ENCODE peak calls at places on chromosomes 12 and 14, in six cellular contexts. B is hepatocyte, S is choroid plexus epithelial cell, T is kidney epithelial cell, O is right lobe of liver, W is A673. Z is an unnamed sample.

GRCh38 chr12:92381856-92382255 is 236.2 kb upstream of the BTG1 start:
- DNase-seq in S (no peak), W (no peak), B (no peak), T (no peak), O (no peak), Z (no peak)

GRCh38 chr12:129571901-129572494 is 331.8 kb downstream of the TMEM132D start:
- DNase-seq in T (no peak), W (no peak), S (no peak), B (no peak), O (no peak), Z (no peak)

GRCh38 chr12:52054231-52054837 is 3.1 kb downstream of the NR4A1 start:
- DNase-seq in B (peak), O (peak), S (no peak), T (no peak), W (no peak), Z (peak)

GRCh38 chr14:104328607-104329006 is 190.2 kb downstream of the KIF26A start:
- DNase-seq in B (no peak), S (no peak), O (no peak), W (no peak), T (no peak), Z (no peak)

GRCh38 chr14:93137864-93138263 is 22.1 kb upstream of the ITPK1 start:
- DNase-seq in W (no peak), O (peak), B (peak), S (peak), T (no peak), Z (peak)

GRCh38 chr14:86129426-86129825 is 599.5 kb downstream of the FLRT2 start:
- DNase-seq in T (no peak), B (no peak), O (no peak), S (no peak), W (no peak), Z (no peak)

GRCh38 chr12:52227767-52228166 is 5.3 kb upstream of the KRT7 start:
- DNase-seq in B (no peak), T (no peak), W (no peak), O (no peak), S (no peak), Z (no peak)

GRCh38 chr12:96392397-96392796 is 7.8 kb downstream of the CDK17 start:
- DNase-seq in W (peak), O (no peak), B (no peak), S (no peak), T (no peak), Z (no peak)

GRCh38 chr14:79663453-79663852 is 547.9 kb downstream of the DIO2 start:
- DNase-seq in O (no peak), B (no peak), S (no peak), W (no peak), T (no peak), Z (no peak)

GRCh38 chr14:68886109-68886434 is 93.0 kb downstream of the ACTN1 start:
- DNase-seq in W (peak), T (no peak), B (no peak), O (no peak), S (peak), Z (no peak)

GRCh38 chr12:3809357-3810015 is 56.6 kb upstream of the CRACR2A start:
- DNase-seq in W (no peak), O (no peak), T (no peak), S (no peak), B (no peak), Z (no peak)

GRCh38 chr14:101731187-101732080 is 30.1 kb upstream of the PPP2R5C start:
- DNase-seq in B (peak), W (peak), T (peak), O (no peak), S (peak), Z (peak)

GRCh38 chr14:77556946-77557345 is 58.3 kb upstream of the ISM2 start:
- DNase-seq in W (no peak), B (no peak), O (no peak), T (no peak), S (no peak), Z (no peak)

GRCh38 chr14:74697543-74697942 is 15.3 kb downstream of the AREL1 start:
- DNase-seq in T (no peak), O (no peak), S (peak), W (no peak), B (no peak), Z (no peak)

GRCh38 chr12:27531916-27532315 is 7.9 kb downstream of the PPFIBP1 start:
- DNase-seq in W (no peak), S (peak), T (no peak), B (no peak), O (no peak), Z (no peak)

GRCh38 chr12:24560867-24561266 is 388.0 kb downstream of the BCAT1 start:
- DNase-seq in S (peak), T (no peak), B (no peak), O (peak), W (peak), Z (no peak)
- H3K4me3 ChIP-seq in S (peak), T (peak), B (peak), O (peak), W (peak), Z (no peak)

GRCh38 chr12:49970030-49970429 is 2.7 kb upstream of the AQP6 start:
- DNase-seq in T (no peak), S (no peak), O (no peak), B (no peak), W (no peak), Z (no peak)

GRCh38 chr12:49967777-49968250 is 4.9 kb upstream of the AQP6 start:
- DNase-seq in S (no peak), O (no peak), B (no peak), T (no peak), W (no peak), Z (no peak)

GRCh38 chr12:49970658-49971057 is 2.1 kb upstream of the AQP6 start:
- DNase-seq in B (no peak), W (no peak), S (no peak), T (no peak), O (no peak), Z (no peak)

GRCh38 chr12:49968431-49968830 is 4.3 kb upstream of the AQP6 start:
- DNase-seq in O (peak), S (no peak), B (no peak), T (no peak), W (no peak), Z (no peak)

DNA sequence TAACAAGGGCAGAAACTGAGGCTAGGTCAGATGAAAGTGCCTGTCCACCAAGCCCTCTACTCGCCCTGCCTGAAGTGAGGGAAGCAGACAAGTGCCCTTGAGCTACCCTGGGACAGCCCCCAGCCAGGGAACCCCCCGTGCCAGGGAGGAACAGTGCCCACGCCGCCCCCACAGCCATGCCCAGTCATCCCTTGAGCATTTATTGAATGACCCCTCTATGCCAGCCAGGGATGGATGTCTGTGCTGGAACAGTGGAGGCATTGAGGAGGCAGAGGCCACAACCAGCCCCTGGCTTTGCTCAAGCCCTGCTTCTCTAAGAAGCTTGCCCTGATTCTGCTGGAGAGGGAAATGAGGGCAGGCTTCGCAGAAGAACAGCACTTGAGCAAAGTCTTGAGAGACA is 3.7 kb upstream of the AQP6 start:
- DNase-seq in S (no peak), B (no peak), O (no peak), W (no peak), T (no peak), Z (no peak)
- TF ChIP-seq CTCF in S (no peak), B (no peak), O (no peak), W (no peak), T (no peak), Z (no peak)

GRCh38 chr14:22589096-22589839 is at the start of gene DAD1:
- DNase-seq in S (peak), T (peak), W (peak), O (peak), B (peak), Z (peak)
- H3K4me3 ChIP-seq in S (peak), T (peak), W (peak), O (peak), B (peak), Z (peak)

GRCh38 chr12:6570264-6570887 is 2.3 kb upstream of the NOP2 start:
- DNase-seq in W (peak), B (peak), O (peak), T (no peak), S (peak), Z (no peak)
- TF ChIP-seq CTCF in W (peak), B (peak), O (peak), T (peak), S (peak), Z (peak)

GRCh38 chr12:66627988-66628317 is 50.9 kb downstream of the GRIP1 start:
- DNase-seq in B (no peak), O (no peak), T (no peak), W (no peak), S (no peak), Z (no peak)
- H3K4me3 ChIP-seq in B (no peak), O (no peak), T (no peak), W (no peak), S (no peak), Z (no peak)

GRCh38 chr14:80862983-80863382 is 78.6 kb downstream of the CEP128 start:
- DNase-seq in O (no peak), B (no peak), W (no peak), S (peak), T (no peak), Z (no peak)
- TF ChIP-seq CTCF in O (peak), B (peak), W (peak), S (peak), T (no peak), Z (no peak)

GRCh38 chr12:9660046-9660445 is 9.5 kb upstream of the CLEC2D start:
- DNase-seq in W (no peak), S (no peak), T (no peak), B (no peak), O (no peak), Z (no peak)
- H3K4me3 ChIP-seq in W (no peak), S (no peak), T (no peak), B (no peak), O (no peak), Z (no peak)